ENCODE peak calls at places on chromosomes 7 and 10, in four cellular contexts. K is colonic mucosa, H is esophagus muscularis mucosa, Q is coronary artery. L is an unnamed sample.

GRCh38 chr10:35040761-35041501 is 49.2 kb downstream of the CUL2 start:
- DNase-seq in K (no peak), H (no peak), Q (no peak), L (peak; percentile 45)

GRCh38 chr10:13521021-13521420 is 7.8 kb downstream of the BEND7 start:
- DNase-seq in K (no peak), H (no peak), Q (no peak), L (no peak)

GRCh38 chr10:76879116-76879706 is 758.4 kb downstream of the KCNMA1 start:
- DNase-seq in K (no peak), H (no peak), Q (no peak), L (no peak)

GRCh38 chr10:90592903-90593302 is 264.9 kb downstream of the HTR7 start:
- DNase-seq in K (no peak), H (peak; percentile 91), Q (no peak), L (peak; percentile 85)

GRCh38 chr7:156783864-156784263 is 109.1 kb downstream of the LMBR1 start:
- DNase-seq in K (no peak), H (no peak), Q (no peak), L (no peak)

GRCh38 chr7:105790996-105791395 is 85.4 kb downstream of the ATXN7L1 start:
- DNase-seq in K (no peak), H (no peak), Q (peak; percentile 65), L (peak; percentile 41)

GRCh38 chr7:50682573-50682972 is 100.1 kb downstream of the GRB10 start:
- DNase-seq in K (no peak), H (no peak), Q (no peak), L (no peak)

GRCh38 chr7:32519763-32520162 is 24.5 kb downstream of the AVL9 start:
- DNase-seq in K (no peak), H (no peak), Q (no peak), L (no peak)

GRCh38 chr7:77752016-77752415 is 46.2 kb downstream of the TMEM60 start:
- DNase-seq in K (no peak), H (no peak), Q (no peak), L (no peak)

GRCh38 chr7:139108256-139109187 is 998 bp downstream of the ZC3HAV1 start:
- DNase-seq in K (peak; percentile 54), H (no peak), Q (peak; percentile 77), L (peak; percentile 19)

GRCh38 chr10:14562197-14562596 is 212.5 kb downstream of the FAM107B start:
- DNase-seq in K (no peak), H (no peak), Q (no peak), L (no peak)

GRCh38 chr10:22590115-22590514 is 124.3 kb downstream of the PIP4K2A start:
- DNase-seq in K (no peak), H (no peak), Q (no peak), L (no peak)

GRCh38 chr10:96910488-96911395 is 78.6 kb downstream of the LCOR start:
- DNase-seq in K (no peak), H (no peak), Q (no peak), L (peak; percentile 58)

GRCh38 chr10:16644146-16644545 is 122.5 kb upstream of the C1QL3 start:
- DNase-seq in K (no peak), H (no peak), Q (no peak), L (peak; percentile 83)

GRCh38 chr7:135341049-135341448 is 107.4 kb downstream of the STRA8 start:
- DNase-seq in K (peak; percentile 71), H (no peak), Q (no peak), L (no peak)

GRCh38 chr10:7756360-7756992 is 31.3 kb downstream of the KIN start:
- DNase-seq in K (peak; percentile 37), H (no peak), Q (no peak), L (no peak)

GRCh38 chr10:93475871-93476270 is 6.3 kb downstream of the MYOF start:
- DNase-seq in K (peak; percentile 75), H (no peak), Q (peak; percentile 31), L (peak; percentile 91)

GRCh38 chr10:94292448-94293118 is 70.2 kb downstream of the NOC3L start:
- DNase-seq in K (peak; percentile 47), H (no peak), Q (no peak), L (no peak)

GRCh38 chr7:107643407-107643806 is 17.2 kb upstream of the SLC26A4 start:
- DNase-seq in K (no peak), H (no peak), Q (no peak), L (no peak)

GRCh38 chr7:50502947-50503346 is 52.8 kb upstream of the FIGNL1 start:
- DNase-seq in K (no peak), H (no peak), Q (no peak), L (no peak)

GRCh38 chr7:50409856-50410468 is 40.2 kb downstream of the FIGNL1 start:
- DNase-seq in K (no peak), H (no peak), Q (no peak), L (no peak)

GRCh38 chr7:84339306-84339705 is 144.7 kb upstream of the SEMA3A start:
- DNase-seq in K (no peak), H (no peak), Q (no peak), L (no peak)

GRCh38 chr7:130908345-130909160 is 174.5 kb upstream of the KLF14 start:
- DNase-seq in K (peak; percentile 58), H (no peak), Q (no peak), L (no peak)

GRCh38 chr10:97724341-97724941 is 10.9 kb downstream of the MARVELD1 start:
- DNase-seq in K (peak; percentile 48), H (no peak), Q (no peak), L (no peak)

GRCh38 chr7:106344861-106345260 is 60.1 kb upstream of the NAMPT start:
- DNase-seq in K (no peak), H (no peak), Q (no peak), L (no peak)

GRCh38 chr10:107740962-107741690 is 576.6 kb upstream of the SORCS1 start:
- DNase-seq in K (no peak), H (no peak), Q (no peak), L (no peak)

DNA sequence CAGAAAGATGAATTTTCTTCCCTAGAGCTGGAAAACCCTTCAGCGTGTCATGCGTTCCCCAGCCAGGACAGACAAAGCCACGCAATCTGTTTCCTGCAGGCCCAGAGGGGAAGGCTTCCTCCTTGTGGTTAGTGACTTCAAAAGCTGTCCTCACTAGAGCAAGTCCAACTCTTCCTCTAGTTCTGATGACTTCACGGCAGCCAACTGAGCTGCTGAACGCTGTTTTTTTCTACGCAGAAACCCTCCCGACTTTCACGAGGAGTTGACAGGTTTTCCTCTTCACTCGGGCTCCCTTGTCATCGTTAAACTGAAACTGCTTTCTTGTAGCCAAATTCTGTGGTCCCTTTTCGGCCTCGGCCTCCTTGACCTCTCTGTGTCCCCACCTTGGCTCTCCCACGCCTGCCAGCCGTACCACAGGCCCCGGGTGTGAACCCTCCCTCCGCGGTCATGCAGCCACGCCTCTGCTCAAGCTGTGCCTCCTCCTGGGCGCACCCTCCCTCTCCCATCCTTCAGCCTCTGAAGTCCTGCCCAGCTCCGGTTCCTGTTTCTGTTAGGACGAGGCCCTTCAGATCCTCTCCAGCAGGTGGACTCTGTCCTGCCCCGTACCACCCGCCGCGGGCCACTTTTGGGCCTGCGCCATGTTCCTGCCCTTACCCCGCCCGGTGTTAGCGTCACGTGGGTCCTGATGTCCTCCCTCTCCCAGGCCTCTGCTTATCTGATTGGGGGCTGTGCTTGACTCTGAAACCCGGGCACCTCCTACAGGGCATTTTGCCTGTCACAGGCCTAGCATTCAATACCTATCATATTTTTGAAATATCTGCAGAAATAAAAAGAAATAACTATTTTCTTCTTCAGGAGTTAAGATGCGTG is 39.3 kb downstream of the CUX1 start:
- DNase-seq in K (peak; percentile 97), H (peak; percentile 97), Q (peak; percentile 92), L (peak; percentile 97)
- TF ChIP-seq CTCF in K (peak; percentile 41), H (peak; percentile 37), Q (no peak), L (peak; percentile 79)

GRCh38 chr7:121395961-121396757 is at the start of gene FAM3C:
- DNase-seq in K (peak; percentile 88), H (peak; percentile 94), Q (peak; percentile 94), L (peak; percentile 90)

GRCh38 chr7:121397346-121397745 is 1.2 kb upstream of the FAM3C start:
- DNase-seq in K (no peak), H (no peak), Q (no peak), L (no peak)

GRCh38 chr7:121395494-121395960 is 581 bp downstream of the FAM3C start:
- DNase-seq in K (peak; percentile 51), H (no peak), Q (no peak), L (peak; percentile 26)

GRCh38 chr7:121398246-121398645 is 2.1 kb upstream of the FAM3C start:
- DNase-seq in K (no peak), H (no peak), Q (no peak), L (no peak)

DNA sequence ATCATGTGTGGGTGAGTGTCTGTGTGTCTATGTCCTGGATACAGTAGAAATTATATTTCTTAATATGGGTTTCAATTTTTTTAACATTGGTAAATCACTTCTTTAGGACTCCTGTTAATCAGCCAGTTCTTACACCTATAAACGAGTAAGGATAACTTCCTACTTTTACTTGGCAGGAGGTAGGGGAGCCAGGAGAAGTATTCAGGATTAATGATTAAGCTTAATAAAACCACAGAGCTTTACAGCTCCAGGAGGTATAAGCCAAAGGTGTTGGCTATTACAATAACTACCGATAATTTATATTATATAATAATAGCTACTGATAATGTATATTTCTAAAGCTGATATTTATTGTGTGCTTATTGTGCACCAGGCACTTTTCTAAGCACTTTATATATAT is 1.7 kb upstream of the FAM3C start:
- DNase-seq in K (no peak), H (no peak), Q (no peak), L (no peak)
- H3K27ac ChIP-seq in K (peak overlapping the region; percentile 24), H (no peak overlapping the region), Q (no peak overlapping the region), L (no peak overlapping the region)

DNA sequence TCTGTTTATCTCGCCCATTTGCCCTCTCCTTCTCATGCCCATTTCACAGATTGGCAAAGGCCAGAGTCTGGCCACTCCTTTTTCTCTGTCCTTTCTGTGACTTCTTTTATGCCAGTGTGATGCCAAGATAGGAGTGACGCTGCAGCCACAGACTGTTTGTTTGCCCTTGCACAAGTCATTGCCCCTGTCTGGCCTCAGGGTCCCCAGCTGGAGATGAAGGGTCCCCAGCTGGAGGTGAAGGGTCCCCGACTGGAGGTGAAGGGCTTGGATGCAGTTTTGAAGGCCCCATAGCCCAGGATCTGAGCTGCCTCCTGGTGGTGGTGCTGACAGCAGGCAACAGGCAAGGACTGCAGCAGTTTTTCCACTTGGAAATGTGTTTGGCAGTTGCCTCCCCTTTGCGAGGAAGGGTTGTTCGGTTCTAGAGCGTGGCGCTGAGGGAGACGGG is 50.8 kb upstream of the SLC29A3 start:
- DNase-seq in K (no peak), H (no peak), Q (no peak), L (no peak)
- TF ChIP-seq CTCF in K (peak; percentile 21), H (peak; percentile 27), Q (peak; percentile 27), L (peak; percentile 18)

GRCh38 chr10:60908896-60909295 is 35.1 kb downstream of the RHOBTB1 start:
- DNase-seq in K (no peak), H (no peak), Q (no peak), L (no peak)

GRCh38 chr10:60911216-60911615 is 32.8 kb downstream of the RHOBTB1 start:
- DNase-seq in K (no peak), H (no peak), Q (no peak), L (no peak)

GRCh38 chr10:60911715-60912114 is 32.3 kb downstream of the RHOBTB1 start:
- DNase-seq in K (no peak), H (no peak), Q (no peak), L (no peak)

GRCh38 chr10:60913091-60913490 is 30.9 kb downstream of the RHOBTB1 start:
- DNase-seq in K (no peak), H (no peak), Q (no peak), L (no peak)

DNA sequence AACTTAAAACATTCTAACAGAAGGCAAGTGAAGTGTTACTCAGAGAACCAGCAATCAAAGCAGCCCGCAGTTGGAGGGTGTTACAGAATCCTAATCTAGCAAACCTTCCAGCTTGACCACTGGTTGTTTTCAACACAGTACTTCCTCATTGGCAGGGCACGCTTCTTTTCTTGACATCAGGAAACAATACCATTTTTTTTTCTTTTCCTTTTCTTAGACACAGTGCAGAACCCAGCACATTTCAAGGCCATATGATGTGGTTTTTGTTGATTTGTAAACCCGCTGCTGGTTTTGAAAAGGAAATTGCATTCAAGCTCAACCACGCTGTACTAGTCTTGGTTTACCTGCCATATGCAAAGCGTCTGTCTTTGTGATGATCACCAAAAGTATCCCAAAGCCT is 33.4 kb downstream of the RHOBTB1 start:
- DNase-seq in K (no peak), H (no peak), Q (no peak), L (no peak)
- H3K27ac ChIP-seq in K (no peak overlapping the region), H (peak overlapping the region; percentile 14), Q (peak overlapping the region; percentile 78), L (no peak overlapping the region)

L was measured in RWPE1.